ENCODE peak calls at places on chromosomes 3 and 15, in seven cellular contexts. W is NB4; J is ovary; Z is HFF-Myc; A is psoas muscle; K is CD8-positive, alpha-beta T cell; O is stomach. G is an unnamed sample.
A peak's percentile ranks its signal among the peaks of the same experiment; 100 is the strongest.

GRCh38 chr15:55897560-55898336 is 95.7 kb downstream of the NEDD4 start:
- DNase-seq in W (peak; percentile 39), J (peak; percentile 43), Z (peak; percentile 56), A (peak; percentile 63), K (no peak), O (peak; percentile 51), G (no peak)

GRCh38 chr3:141929341-141929995 is 53.0 kb downstream of the ATP1B3 start:
- DNase-seq in W (no peak), J (no peak), Z (no peak), A (no peak), K (no peak), O (no peak), G (no peak)

GRCh38 chr15:54559405-54560064 is 581.3 kb downstream of the UNC13C start:
- DNase-seq in W (no peak), J (no peak), Z (no peak), A (peak; percentile 44), K (no peak), O (no peak), G (no peak)

GRCh38 chr15:85314653-85315052 is 65.8 kb upstream of the AKAP13 start:
- DNase-seq in W (no peak), J (no peak), Z (no peak), A (no peak), K (no peak), O (no peak), G (no peak)

GRCh38 chr3:58281069-58281468 is 25.0 kb upstream of the RPP14 start:
- DNase-seq in W (no peak), J (no peak), Z (no peak), A (no peak), K (no peak), O (no peak), G (no peak)

GRCh38 chr15:88994286-88994685 is 81.1 kb upstream of the MFGE8 start:
- DNase-seq in W (no peak), J (no peak), Z (no peak), A (no peak), K (no peak), O (no peak), G (no peak)

GRCh38 chr3:177478170-177478859 is 281.0 kb upstream of the TBL1XR1 start:
- DNase-seq in W (no peak), J (no peak), Z (peak; percentile 89), A (no peak), K (no peak), O (peak; percentile 46), G (peak; percentile 100)

GRCh38 chr3:157465741-157466140 is 29.1 kb downstream of the PTX3 start:
- DNase-seq in W (no peak), J (no peak), Z (no peak), A (no peak), K (no peak), O (no peak), G (no peak)

GRCh38 chr15:49238342-49238741 is 68.3 kb downstream of the GALK2 start:
- DNase-seq in W (no peak), J (no peak), Z (peak; percentile 69), A (no peak), K (no peak), O (no peak), G (peak; percentile 57)

GRCh38 chr3:112778298-112779008 is 68.2 kb downstream of the CD200R1L start:
- DNase-seq in W (peak; percentile 23), J (no peak), Z (no peak), A (no peak), K (no peak), O (no peak), G (no peak)

GRCh38 chr3:123833398-123833785 is 50.7 kb downstream of the MYLK start:
- DNase-seq in W (peak; percentile 18), J (no peak), Z (no peak), A (no peak), K (no peak), O (no peak), G (no peak)

GRCh38 chr3:169759256-169759655 is 5.6 kb downstream of the TERC start:
- DNase-seq in W (peak; percentile 36), J (no peak), Z (peak; percentile 14), A (no peak), K (no peak), O (no peak), G (no peak)

GRCh38 chr15:26083457-26084350 is 220.6 kb upstream of the ATP10A start:
- DNase-seq in W (no peak), J (no peak), Z (no peak), A (no peak), K (no peak), O (no peak), G (no peak)

GRCh38 chr15:82139823-82140268 is 94.0 kb upstream of the MEX3B start:
- DNase-seq in W (peak; percentile 38), J (no peak), Z (no peak), A (no peak), K (no peak), O (no peak), G (no peak)

GRCh38 chr15:70328137-70329115 is 230.7 kb upstream of the TLE3 start:
- DNase-seq in W (peak; percentile 83), J (no peak), Z (no peak), A (peak; percentile 76), K (no peak), O (no peak), G (no peak)

GRCh38 chr3:48897401-48898376 is 993 bp downstream of the SLC25A20 start:
- DNase-seq in W (peak; percentile 41), J (no peak), Z (no peak), A (no peak), K (no peak), O (no peak), G (no peak)

GRCh38 chr3:48852151-48852550 is 4.5 kb upstream of the PRKAR2A start:
- DNase-seq in W (peak; percentile 22), J (no peak), Z (no peak), A (peak; percentile 5), K (no peak), O (no peak), G (no peak)

GRCh38 chr3:172675371-172676193 is 35.3 kb downstream of the NCEH1 start:
- DNase-seq in W (peak; percentile 64), J (no peak), Z (peak; percentile 44), A (no peak), K (no peak), O (no peak), G (no peak)

GRCh38 chr3:61682671-61683408 is 121.5 kb downstream of the PTPRG start:
- DNase-seq in W (no peak), J (no peak), Z (peak; percentile 93), A (no peak), K (no peak), O (no peak), G (peak; percentile 86)

GRCh38 chr3:187799942-187800637 is 54.8 kb upstream of the BCL6 start:
- DNase-seq in W (no peak), J (no peak), Z (no peak), A (no peak), K (no peak), O (no peak), G (no peak)

GRCh38 chr3:43038010-43038409 is 58.9 kb downstream of the GASK1A start:
- DNase-seq in W (no peak), J (no peak), Z (no peak), A (no peak), K (no peak), O (no peak), G (no peak)

GRCh38 chr3:147118611-147119010 is 287.7 kb downstream of the ZIC4 start:
- DNase-seq in W (no peak), J (no peak), Z (no peak), A (no peak), K (no peak), O (no peak), G (no peak)

GRCh38 chr3:124276863-124277515 is 285.1 kb upstream of the ROPN1 start:
- DNase-seq in W (no peak), J (no peak), Z (no peak), A (peak; percentile 59), K (no peak), O (no peak), G (no peak)

GRCh38 chr15:25501828-25502446 is 63.1 kb upstream of the UBE3A start:
- DNase-seq in W (peak; percentile 48), J (no peak), Z (peak; percentile 20), A (no peak), K (no peak), O (no peak), G (peak; percentile 17)

GRCh38 chr3:87145553-87145952 is 81.6 kb upstream of the CHMP2B start:
- DNase-seq in W (peak; percentile 50), J (no peak), Z (no peak), A (no peak), K (no peak), O (no peak), G (no peak)

GRCh38 chr3:134201201-134202130 is 49.2 kb downstream of the RYK start:
- DNase-seq in W (no peak), J (no peak), Z (no peak), A (no peak), K (no peak), O (no peak), G (peak; percentile 48)

GRCh38 chr3:11567516-11568467 is 75.9 kb downstream of the VGLL4 start:
- DNase-seq in W (no peak), J (peak; percentile 35), Z (no peak), A (peak; percentile 93), K (no peak), O (no peak), G (no peak)
- H3K4me3 ChIP-seq in W (no peak overlapping the region), J (no peak overlapping the region), Z (peak overlapping the region; percentile 25), A (peak overlapping the region; percentile 53), K (no peak overlapping the region), O (peak overlapping the region; percentile 2), G (peak overlapping the region; percentile 40)

DNA sequence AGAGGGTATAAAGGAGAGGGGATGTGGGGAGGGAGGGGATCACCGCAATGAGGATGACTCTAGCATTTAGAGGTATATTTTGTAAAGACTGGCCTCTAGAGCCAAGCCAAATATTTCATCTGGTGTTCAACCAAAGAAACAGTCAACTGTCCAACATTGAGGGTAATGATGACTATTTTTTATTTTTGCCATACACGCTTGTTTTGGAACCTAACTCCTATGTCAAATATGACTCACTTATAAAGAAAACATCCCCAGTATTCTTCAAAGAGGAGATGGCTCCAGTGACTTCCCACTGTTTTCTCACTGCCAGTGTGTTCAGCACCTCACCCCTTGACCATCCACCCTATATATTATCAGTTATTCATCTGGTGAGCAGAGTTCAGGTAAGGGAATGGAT is 77.3 kb downstream of the WNT5A start:
- DNase-seq in W (no peak), J (no peak), Z (no peak), A (no peak), K (no peak), O (no peak), G (no peak)
- TF ChIP-seq CTCF in W (no peak), J (no peak), Z (no peak), A (no peak), K (no peak), O (no peak), G (no peak)

DNA sequence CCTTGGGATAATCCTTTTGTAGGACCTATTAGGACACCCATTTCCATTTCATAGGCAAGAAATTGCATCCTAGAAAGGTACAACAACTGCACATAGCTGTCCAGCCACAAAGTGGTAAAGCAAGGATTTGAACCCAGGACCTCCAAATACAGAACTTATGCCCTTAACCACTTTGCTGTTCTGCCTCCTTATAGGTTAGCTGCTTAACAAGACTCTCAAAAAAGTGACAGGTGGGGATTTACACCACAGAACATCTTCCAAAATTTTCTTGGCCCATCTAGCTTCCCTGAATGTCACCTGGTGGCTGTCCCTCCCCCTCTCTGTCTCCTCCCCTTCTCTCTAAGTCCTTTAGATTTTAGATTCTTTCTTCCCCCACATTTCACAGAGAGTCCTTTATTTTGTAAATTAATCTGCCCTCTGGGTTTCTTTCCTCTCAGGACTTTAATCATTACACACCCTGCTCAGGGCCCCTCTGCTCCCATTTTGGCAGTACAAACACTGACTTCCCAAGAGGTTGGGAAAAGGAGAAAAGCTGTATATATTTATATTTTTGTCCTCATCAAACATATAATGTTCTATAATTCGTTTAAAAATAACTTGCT is 120.6 kb downstream of the CPNE4 start:
- DNase-seq in W (no peak), J (no peak), Z (no peak), A (no peak), K (no peak), O (no peak), G (no peak)
- H3K4me3 ChIP-seq in W (no peak overlapping the region), J (no peak overlapping the region), Z (no peak overlapping the region), A (no peak overlapping the region), K (no peak overlapping the region), O (no peak overlapping the region), G (no peak overlapping the region)

GRCh38 chr3:24583004-24583403 is 88.4 kb upstream of the THRB start:
- DNase-seq in W (no peak), J (no peak), Z (no peak), A (no peak), K (no peak), O (no peak), G (no peak)
- TF ChIP-seq CTCF in W (no peak), J (no peak), Z (peak; percentile 23), A (peak; percentile 39), K (no peak), O (peak; percentile 27), G (peak; percentile 34)